ENCODE peak calls at places on chromosome 12, in seven cellular contexts. V, F, K, G, Y, C and Z are unnamed samples.

GRCh38 chr12:65878540-65878939 is 54.3 kb downstream of the HMGA2 start:
- DNase-seq in V (no peak), F (no peak), K (no peak), G (no peak), Y (no peak), C (no peak), Z (no peak)

GRCh38 chr12:89228466-89228865 is 123.8 kb downstream of the DUSP6 start:
- DNase-seq in V (no peak), F (no peak), K (no peak), G (no peak), Y (no peak), C (no peak), Z (no peak)

GRCh38 chr12:2959194-2959507 is at the start of gene TEAD4:
- DNase-seq in V (peak; percentile 86), F (peak; percentile 90), K (peak; percentile 74), G (peak; percentile 39), Y (peak; percentile 82), C (no peak), Z (no peak)

GRCh38 chr12:97984951-97985350 is 522.3 kb downstream of the RMST start:
- DNase-seq in V (no peak), F (no peak), K (no peak), G (no peak), Y (no peak), C (no peak), Z (no peak)

GRCh38 chr12:111887916-111888745 is 46.1 kb downstream of the MAPKAPK5 start:
- DNase-seq in V (no peak), F (no peak), K (no peak), G (no peak), Y (no peak), C (no peak), Z (no peak)

GRCh38 chr12:32226768-32227167 is 120.1 kb downstream of the BICD1 start:
- DNase-seq in V (no peak), F (no peak), K (no peak), G (no peak), Y (no peak), C (no peak), Z (no peak)

GRCh38 chr12:65825573-65826512 is 1.6 kb downstream of the HMGA2 start:
- DNase-seq in V (no peak), F (peak; percentile 34), K (peak; percentile 41), G (no peak), Y (no peak), C (no peak), Z (peak; percentile 74)

GRCh38 chr12:64525461-64526160 is 73.7 kb downstream of the TBK1 start:
- DNase-seq in V (no peak), F (no peak), K (no peak), G (no peak), Y (no peak), C (no peak), Z (no peak)

GRCh38 chr12:93571854-93572711 is at the start of gene SOCS2:
- DNase-seq in V (peak; percentile 60), F (peak; percentile 35), K (peak; percentile 21), G (no peak), Y (no peak), C (no peak), Z (no peak)

GRCh38 chr12:67426067-67426466 is 156.9 kb downstream of the CAND1 start:
- DNase-seq in V (no peak), F (no peak), K (peak; percentile 80), G (no peak), Y (no peak), C (no peak), Z (no peak)

GRCh38 chr12:28777603-28778365 is 371.3 kb upstream of the FAR2 start:
- DNase-seq in V (no peak), F (no peak), K (no peak), G (no peak), Y (no peak), C (no peak), Z (no peak)

GRCh38 chr12:96670334-96670899 is 181.0 kb downstream of the CFAP54 start:
- DNase-seq in V (no peak), F (no peak), K (no peak), G (no peak), Y (peak; percentile 44), C (no peak), Z (no peak)

GRCh38 chr12:80211671-80212070 is 112.3 kb downstream of the OTOGL start:
- DNase-seq in V (no peak), F (no peak), K (no peak), G (no peak), Y (no peak), C (no peak), Z (no peak)

GRCh38 chr12:66055837-66056319 is 74.7 kb downstream of the LLPH start:
- DNase-seq in V (no peak), F (no peak), K (no peak), G (no peak), Y (peak; percentile 50), C (peak; percentile 76), Z (no peak)

GRCh38 chr12:92079054-92079385 is 66.6 kb downstream of the BTG1 start:
- DNase-seq in V (no peak), F (no peak), K (no peak), G (no peak), Y (no peak), C (no peak), Z (no peak)
- H3K4me2 ChIP-seq in V (no peak overlapping the region), F (peak overlapping the region; percentile 68), K (peak overlapping the region; percentile 37), G (peak overlapping the region; percentile 53), Y (no peak overlapping the region), C (no peak overlapping the region), Z (no peak overlapping the region)

GRCh38 chr12:53623526-53623925 is 2.7 kb downstream of the ATF7 start:
- DNase-seq in V (peak; percentile 31), F (no peak), K (peak; percentile 66), G (no peak), Y (no peak), C (no peak), Z (no peak)
- TF ChIP-seq RAD21 in V (no peak), F (no peak), K (no peak), G (no peak), Y (no peak), C (no peak), Z (no peak)

DNA sequence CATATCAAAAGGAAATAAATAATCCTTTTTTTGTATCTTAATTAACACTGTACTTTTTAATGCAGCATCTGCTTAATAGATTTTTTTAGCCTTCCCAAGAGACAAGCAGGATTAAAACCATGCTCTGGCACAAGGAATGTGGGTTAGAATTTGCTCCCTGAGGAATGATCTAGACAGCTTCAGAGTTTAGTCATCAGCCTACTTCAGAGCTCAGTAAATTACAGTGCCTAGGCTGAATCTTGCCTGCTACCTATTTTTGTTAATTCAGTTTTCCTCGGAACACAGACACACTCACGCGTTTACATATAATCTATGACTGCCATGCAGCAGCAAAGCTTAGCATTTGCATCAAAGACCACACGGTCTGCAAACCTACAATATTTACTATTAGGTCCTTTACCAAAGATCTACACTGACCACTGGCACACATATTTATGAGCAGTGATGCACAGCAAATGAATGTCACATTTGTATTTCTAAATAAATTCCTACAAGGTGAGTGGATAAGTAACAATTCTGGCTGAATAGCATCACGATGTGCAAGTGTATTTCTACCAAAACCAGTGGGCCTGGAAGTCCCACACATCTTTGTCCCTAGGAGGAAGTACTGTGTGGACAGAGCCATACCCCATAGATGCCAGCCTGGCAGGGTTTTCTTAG is 309.8 kb upstream of the TMEM132C start:
- DNase-seq in V (no peak), F (no peak), K (no peak), G (no peak), Y (no peak), C (no peak), Z (no peak)
- TF ChIP-seq CEBPB in V (no peak), F (no peak), K (no peak), G (no peak), Y (no peak), C (no peak), Z (no peak)

DNA sequence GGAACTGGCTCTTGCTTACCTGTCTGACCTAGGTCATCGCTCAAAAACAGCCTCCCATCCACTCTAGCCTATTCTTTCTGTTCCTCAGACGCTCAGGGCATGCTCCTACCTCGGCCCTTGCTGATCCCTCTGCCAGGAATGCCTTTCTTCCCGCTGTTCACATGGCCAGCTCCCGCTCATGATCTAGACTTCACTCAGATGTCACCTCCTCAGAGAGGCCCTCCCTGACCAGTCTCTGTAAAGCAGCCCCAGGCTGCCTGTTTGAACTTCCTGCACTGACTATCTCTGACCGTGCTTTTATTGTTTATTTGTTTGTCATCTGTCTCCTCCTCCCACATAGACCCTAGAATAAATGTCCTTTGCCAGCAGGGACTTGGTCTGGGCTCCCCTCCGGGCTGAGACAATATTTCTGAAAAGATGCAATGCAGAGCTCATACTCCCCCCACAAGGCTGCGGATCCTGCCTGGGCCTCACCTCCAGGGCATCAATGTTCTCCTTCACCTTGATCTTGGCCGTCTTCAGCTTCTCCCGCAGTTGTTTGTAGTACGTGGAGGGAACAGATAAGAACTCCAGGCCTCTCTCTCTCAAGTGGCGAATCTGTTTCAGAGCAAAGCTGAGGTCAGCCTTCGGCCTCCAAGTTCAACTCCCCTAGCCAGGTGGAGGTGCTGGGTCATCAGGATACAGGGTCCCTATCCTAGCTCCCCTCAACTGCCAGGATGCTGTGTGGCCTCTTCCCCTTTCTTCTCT is 15.2 kb downstream of the HPD start:
- DNase-seq in V (peak; percentile 45), F (no peak), K (no peak), G (no peak), Y (no peak), C (no peak), Z (no peak)
- H3K4me2 ChIP-seq in V (peak overlapping the region; percentile 45), F (no peak overlapping the region), K (no peak overlapping the region), G (peak overlapping the region; percentile 9), Y (no peak overlapping the region), C (no peak overlapping the region), Z (no peak overlapping the region)

GRCh38 chr12:49655595-49656236 is 32.4 kb downstream of the PRPF40B start:
- DNase-seq in V (no peak), F (no peak), K (no peak), G (no peak), Y (no peak), C (no peak), Z (no peak)
- TF ChIP-seq RAD21 in V (no peak), F (no peak), K (no peak), G (no peak), Y (no peak), C (no peak), Z (no peak)

DNA sequence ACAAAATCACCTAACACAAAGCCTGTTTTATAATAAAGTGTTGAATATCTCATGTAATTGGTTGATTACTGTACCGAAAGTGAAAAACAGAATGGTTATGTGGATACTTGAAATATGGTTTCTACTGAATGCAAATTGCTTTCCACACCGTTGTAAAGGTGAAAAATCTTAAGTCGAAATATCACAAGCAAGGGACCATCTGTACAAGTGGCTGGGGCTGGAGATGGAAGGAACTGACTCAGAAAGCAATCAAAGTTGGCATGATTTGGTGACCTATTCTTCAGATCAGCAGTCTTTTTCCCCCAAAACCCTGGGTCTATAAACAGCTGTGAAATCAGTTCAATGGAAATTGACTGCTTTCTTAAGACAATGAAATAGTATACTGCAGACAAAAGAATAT is 3.6 kb downstream of the CBX5 start:
- DNase-seq in V (no peak), F (no peak), K (no peak), G (no peak), Y (no peak), C (no peak), Z (no peak)
- TF ChIP-seq CEBPB in V (no peak), F (no peak), K (no peak), G (no peak), Y (no peak), C (no peak), Z (no peak)